ENCODE peak calls at places on chromosomes 11 and 22, in eight cellular contexts. E, F, X, U, V, Z, S and W are unnamed samples.

GRCh38 chr22:37575490-37576003 is 4.3 kb downstream of the LGALS2 start:
- DNase-seq in V (no peak), E (no peak), S (no peak), X (no peak), Z (no peak), U (no peak), F (no peak), W (no peak)

GRCh38 chr22:26888887-26889286 is 231.5 kb downstream of the MIAT start:
- DNase-seq in E (no peak), F (peak; percentile 5), S (no peak), Z (no peak), U (peak; percentile 43), V (no peak), X (no peak), W (peak; percentile 45)

GRCh38 chr22:24894220-24894975 is 52.1 kb downstream of the LHFPL7 start:
- DNase-seq in X (no peak), U (peak; percentile 97), E (peak; percentile 10), Z (peak; percentile 99), V (no peak), F (peak; percentile 68), S (peak; percentile 99), W (peak; percentile 88)

GRCh38 chr11:11170352-11171084 is 182.5 kb downstream of the CSNK2A3 start:
- DNase-seq in X (no peak), V (no peak), Z (no peak), U (no peak), F (no peak), E (no peak), S (no peak), W (no peak)

GRCh38 chr22:39152024-39152510 is 413 bp downstream of the CBX7 start:
- DNase-seq in V (no peak), Z (no peak), E (no peak), U (no peak), X (no peak), F (no peak), S (no peak), W (no peak)

GRCh38 chr22:39967996-39968968 is 8.1 kb downstream of the TMA7B start:
- DNase-seq in F (no peak), V (no peak), Z (no peak), U (peak; percentile 8), X (no peak), S (no peak), E (no peak), W (peak; percentile 41)

GRCh38 chr11:93089474-93090102 is 108.2 kb downstream of the SLC36A4 start:
- DNase-seq in S (peak; percentile 50), U (peak; percentile 54), E (peak; percentile 24), V (no peak), Z (no peak), F (peak; percentile 62), X (no peak), W (peak; percentile 53)

GRCh38 chr22:46209262-46209661 is 40.8 kb downstream of the CDPF1 start:
- DNase-seq in S (no peak), Z (no peak), V (no peak), F (no peak), E (no peak), X (no peak), U (no peak), W (no peak)

GRCh38 chr22:49927483-49928184 is 9.2 kb downstream of the CRELD2 start:
- DNase-seq in F (no peak), V (no peak), S (no peak), Z (no peak), U (no peak), E (no peak), X (no peak), W (no peak)

GRCh38 chr22:48354082-48354481 is 1473.6 kb downstream of the BRD1 start:
- DNase-seq in V (no peak), S (no peak), X (no peak), U (no peak), Z (no peak), F (no peak), E (no peak), W (no peak)

GRCh38 chr11:125871391-125872137 is 15.9 kb upstream of the HYLS1 start:
- DNase-seq in U (peak; percentile 69), V (no peak), E (no peak), S (peak; percentile 53), Z (no peak), X (no peak), F (peak; percentile 31), W (peak; percentile 29)

GRCh38 chr11:1817511-1817910 is 17.3 kb upstream of the SYT8 start:
- DNase-seq in X (no peak), Z (peak; percentile 66), F (no peak), E (no peak), U (no peak), V (no peak), S (no peak), W (no peak)

GRCh38 chr22:20247010-20247505 is 21.1 kb downstream of the RTN4R start:
- DNase-seq in E (no peak), F (peak; percentile 39), S (no peak), U (no peak), V (peak; percentile 37), X (no peak), Z (no peak), W (no peak)

GRCh38 chr22:26615149-26615548 is 2.7 kb downstream of the CRYBB1 start:
- DNase-seq in V (peak; percentile 59), Z (no peak), X (no peak), U (no peak), E (no peak), S (no peak), F (no peak), W (no peak)

GRCh38 chr11:72724851-72725730 is 27.1 kb downstream of the ARAP1 start:
- DNase-seq in E (peak; percentile 45), Z (peak; percentile 76), V (peak; percentile 77), X (peak; percentile 75), S (peak; percentile 86), F (peak; percentile 84), U (peak; percentile 90), W (peak; percentile 79)

GRCh38 chr11:47435687-47436086 is 9.4 kb upstream of the PSMC3 start:
- DNase-seq in U (no peak), E (no peak), Z (no peak), F (no peak), X (no peak), S (no peak), V (no peak), W (no peak)

DNA sequence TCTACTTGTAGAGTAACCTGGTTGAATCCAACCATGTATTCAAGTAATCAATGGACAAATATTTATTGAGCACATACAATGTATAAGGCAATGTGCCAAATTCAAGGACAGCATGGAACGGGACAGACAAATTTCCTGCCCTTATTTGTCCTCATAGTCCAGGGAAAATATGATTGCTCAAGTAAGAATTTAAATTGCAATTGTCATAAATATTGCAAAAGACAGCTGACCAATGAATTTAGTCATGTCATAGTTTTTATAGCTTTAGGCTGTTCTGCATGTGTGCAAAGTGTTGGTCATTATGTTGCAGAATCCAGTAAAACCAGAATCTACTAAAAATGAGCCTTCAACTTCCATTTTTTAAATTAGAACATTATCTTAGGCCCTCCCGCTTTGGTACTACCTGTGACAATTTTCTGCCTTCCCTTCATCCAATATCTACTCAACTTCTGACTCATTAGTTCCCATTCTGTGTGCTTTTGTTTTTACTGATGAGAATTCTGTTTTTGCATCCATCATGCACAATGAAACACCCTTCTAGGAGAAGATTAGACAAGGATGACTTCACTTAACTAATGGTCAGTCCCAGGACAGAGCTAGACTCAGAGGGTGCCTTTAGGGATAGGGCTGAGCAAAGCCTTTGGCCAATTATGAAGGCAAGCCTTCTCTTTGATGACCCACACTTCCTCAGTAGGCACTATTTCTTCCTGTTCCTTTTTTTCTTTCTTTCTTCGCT is 45.8 kb upstream of the FIBIN start:
- DNase-seq in V (no peak), X (no peak), F (peak; percentile 23), Z (no peak), U (peak; percentile 64), S (no peak), E (peak; percentile 71), W (peak; percentile 83)
- H3K4me3 ChIP-seq in V (no peak overlapping the region), X (no peak overlapping the region), F (no peak overlapping the region), Z (no peak overlapping the region), U (no peak overlapping the region), S (no peak overlapping the region), E (no peak overlapping the region), W (no peak overlapping the region)

GRCh38 chr11:64001552-64002427 is 15.6 kb downstream of the OTUB1 start:
- DNase-seq in S (peak; percentile 71), V (no peak), E (no peak), F (no peak), X (no peak), Z (no peak), U (peak; percentile 27), W (no peak)

GRCh38 chr11:63999349-64000025 is 13.2 kb downstream of the OTUB1 start:
- DNase-seq in V (peak; percentile 50), Z (no peak), E (no peak), X (peak; percentile 49), S (no peak), U (peak; percentile 21), F (no peak), W (no peak)

GRCh38 chr11:63998558-63999348 is 12.5 kb downstream of the OTUB1 start:
- DNase-seq in V (no peak), F (no peak), Z (no peak), E (no peak), X (no peak), U (no peak), S (no peak), W (no peak)

GRCh38 chr11:64000026-64000739 is 13.9 kb downstream of the OTUB1 start:
- DNase-seq in V (peak; percentile 59), Z (no peak), X (peak; percentile 64), S (peak; percentile 53), F (peak; percentile 59), E (peak; percentile 11), U (peak; percentile 68), W (peak; percentile 66)

DNA sequence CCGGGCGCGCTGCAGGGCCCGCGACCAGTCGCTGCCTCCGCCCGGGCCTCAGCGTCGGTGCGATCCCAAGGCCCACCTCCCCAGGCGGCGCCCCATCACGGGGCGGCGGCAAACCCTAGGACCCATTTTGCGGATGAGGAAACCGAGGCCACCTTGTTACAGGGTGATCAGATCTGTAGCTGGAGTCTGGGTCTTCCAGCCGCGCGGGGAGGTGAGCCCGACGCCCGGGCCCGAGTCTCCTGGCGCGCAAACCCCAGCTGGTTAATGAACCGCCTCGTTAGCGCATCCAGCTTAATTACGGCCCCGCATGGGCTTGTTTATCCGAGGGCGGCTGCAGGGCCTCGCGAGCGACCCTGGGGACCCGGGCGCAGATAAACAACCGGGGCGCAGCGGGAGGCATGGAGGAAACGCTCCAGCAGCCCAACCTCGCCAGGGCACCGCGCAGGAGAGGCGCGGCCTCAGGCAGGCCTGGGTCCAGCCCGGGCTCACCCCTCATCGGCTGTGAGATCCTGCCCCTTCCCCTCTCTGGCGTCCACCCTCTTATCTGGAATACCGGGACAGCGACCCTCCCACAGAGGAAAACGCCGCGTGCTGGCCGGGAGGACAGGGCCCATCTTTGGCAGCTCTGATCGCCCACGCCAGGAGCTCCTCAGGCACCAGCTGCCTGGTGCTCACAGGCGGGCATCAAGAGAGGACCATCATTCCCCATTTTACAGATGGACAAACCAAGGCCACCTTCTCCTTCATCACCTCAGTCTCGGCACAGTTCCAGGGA is 14.7 kb downstream of the OTUB1 start:
- DNase-seq in V (no peak), U (no peak), X (no peak), E (no peak), F (no peak), S (no peak), Z (no peak), W (no peak)
- H3K4me3 ChIP-seq in V (peak overlapping the region; percentile 16), U (peak overlapping the region; percentile 42), X (no peak overlapping the region), E (peak overlapping the region; percentile 22), F (no peak overlapping the region), S (no peak overlapping the region), Z (no peak overlapping the region), W (peak overlapping the region; percentile 29)

GRCh38 chr11:120511804-120512726 is 517 bp downstream of the GRIK4 start:
- DNase-seq in E (no peak), S (no peak), X (no peak), F (no peak), U (no peak), Z (no peak), V (no peak), W (no peak)
- H3K4me3 ChIP-seq in E (no peak overlapping the region), S (no peak overlapping the region), X (no peak overlapping the region), F (peak overlapping the region; percentile 47), U (no peak overlapping the region), Z (no peak overlapping the region), V (no peak overlapping the region), W (no peak overlapping the region)

GRCh38 chr22:23181763-23182288 is 1.5 kb downstream of the BCR start:
- DNase-seq in E (no peak), X (no peak), S (peak; percentile 10), F (no peak), V (no peak), Z (no peak), U (no peak), W (no peak)
- H3K4me3 ChIP-seq in E (peak overlapping the region; percentile 30), X (peak overlapping the region; percentile 91), S (peak overlapping the region; percentile 38), F (peak overlapping the region; percentile 98), V (peak overlapping the region; percentile 60), Z (peak overlapping the region; percentile 62), U (peak overlapping the region; percentile 89), W (peak overlapping the region; percentile 76)